ENCODE peak calls at places on chromosomes 11 and 22, in eight cellular contexts. K is dermis blood vessel endothelial cell; R is HT1080; D is activated CD8-positive, alpha-beta memory T cell treated with anti-CD3 and anti-CD28 coated beads, Interleukin-2, amount 50 U/mL, for 48 hours; A is SW 1271; N is astrocyte of the spinal cord; J is iris pigment epithelial cell; Y is mucosa of descending colon. Q is an unnamed sample.

GRCh38 chr11:12239396-12240298 is 129.3 kb downstream of the MICAL2 start:
- DNase-seq in K (peak), R (peak), D (no peak), A (no peak), N (peak), J (no peak), Y (no peak), Q (no peak)

GRCh38 chr11:22668005-22668796 is 1.8 kb downstream of the GAS2 start:
- DNase-seq in K (no peak), R (no peak), D (no peak), A (no peak), N (no peak), J (no peak), Y (no peak), Q (no peak)

GRCh38 chr22:28947125-28947524 is 63.8 kb downstream of the ZNRF3 start:
- DNase-seq in K (no peak), R (no peak), D (no peak), A (no peak), N (no peak), J (no peak), Y (no peak), Q (no peak)

GRCh38 chr11:114162719-114163123 is 103.2 kb downstream of the ZBTB16 start:
- DNase-seq in K (peak), R (peak), D (no peak), A (no peak), N (peak), J (peak), Y (peak), Q (no peak)

GRCh38 chr22:20522134-20522827 is 14.9 kb downstream of the MED15 start:
- DNase-seq in K (no peak), R (no peak), D (no peak), A (no peak), N (no peak), J (no peak), Y (no peak), Q (peak)

GRCh38 chr11:2314525-2315394 is 12.9 kb downstream of the TSPAN32 start:
- DNase-seq in K (peak), R (no peak), D (peak), A (no peak), N (peak), J (peak), Y (peak), Q (peak)

GRCh38 chr22:19592464-19592863 is 68.3 kb upstream of the CLDN5 start:
- DNase-seq in K (no peak), R (no peak), D (no peak), A (no peak), N (no peak), J (no peak), Y (no peak), Q (no peak)

GRCh38 chr11:76629133-76629852 is 41.3 kb downstream of the LRRC32 start:
- DNase-seq in K (peak), R (no peak), D (peak), A (no peak), N (peak), J (peak), Y (no peak), Q (no peak)

GRCh38 chr22:28185130-28185529 is 266.1 kb upstream of the PITPNB start:
- DNase-seq in K (no peak), R (no peak), D (no peak), A (no peak), N (no peak), J (no peak), Y (no peak), Q (no peak)

GRCh38 chr11:1153105-1153950 is 4.4 kb upstream of the MUC5AC start:
- DNase-seq in K (no peak), R (no peak), D (peak), A (no peak), N (peak), J (no peak), Y (no peak), Q (no peak)

GRCh38 chr11:117999354-117999993 is 13.3 kb downstream of the IL10RA start:
- DNase-seq in K (no peak), R (no peak), D (no peak), A (no peak), N (no peak), J (no peak), Y (peak), Q (no peak)

GRCh38 chr11:66728760-66729385 is at the start of gene SPTBN2:
- DNase-seq in K (peak), R (no peak), D (no peak), A (no peak), N (no peak), J (no peak), Y (no peak), Q (peak)

GRCh38 chr22:17035246-17035645 is 27.2 kb upstream of the GAB4 start:
- DNase-seq in K (no peak), R (peak), D (no peak), A (no peak), N (no peak), J (no peak), Y (no peak), Q (no peak)